ENCODE peak calls at places on chromosomes 4 and X, in seven cellular contexts. One of them, this sample, is unnamed.
A peak's percentile ranks its signal among the peaks of the same experiment; 100 is the strongest.

GRCh38 chr4:108651068-108651794 is 832 bp downstream of the OSTC start:
- DNase-seq in lung: no peak
- DNase-seq in fibroblast of lung: peak; percentile 72
- DNase-seq in lower lobe of right lung: no peak
- DNase-seq in heart right ventricle: no peak
- DNase-seq in fibroblast of the aortic adventitia: peak; percentile 70
- DNase-seq in sigmoid colon: no peak
- DNase-seq in this sample: no peak

GRCh38 chrX:2819345-2820130 is 9.2 kb upstream of the GYG2 start:
- DNase-seq in lung: no peak
- DNase-seq in fibroblast of lung: no peak
- DNase-seq in lower lobe of right lung: no peak
- DNase-seq in heart right ventricle: no peak
- DNase-seq in fibroblast of the aortic adventitia: peak; percentile 71
- DNase-seq in sigmoid colon: no peak
- DNase-seq in this sample: no peak

GRCh38 chr4:122855491-122855890 is 28.9 kb downstream of the FGF2 start:
- DNase-seq in lung: no peak
- DNase-seq in fibroblast of lung: no peak
- DNase-seq in lower lobe of right lung: no peak
- DNase-seq in heart right ventricle: no peak
- DNase-seq in fibroblast of the aortic adventitia: no peak
- DNase-seq in sigmoid colon: no peak
- DNase-seq in this sample: no peak

GRCh38 chr4:109665783-109666455 is 37.3 kb downstream of the CASP6 start:
- DNase-seq in lung: no peak
- DNase-seq in fibroblast of lung: no peak
- DNase-seq in lower lobe of right lung: no peak
- DNase-seq in heart right ventricle: no peak
- DNase-seq in fibroblast of the aortic adventitia: no peak
- DNase-seq in sigmoid colon: no peak
- DNase-seq in this sample: no peak

GRCh38 chr4:82691431-82691830 is 107.2 kb downstream of the SCD5 start:
- DNase-seq in lung: no peak
- DNase-seq in fibroblast of lung: no peak
- DNase-seq in lower lobe of right lung: no peak
- DNase-seq in heart right ventricle: no peak
- DNase-seq in fibroblast of the aortic adventitia: no peak
- DNase-seq in sigmoid colon: no peak
- DNase-seq in this sample: no peak

GRCh38 chr4:34158883-34159282 is 2085.4 kb downstream of the ARAP2 start:
- DNase-seq in lung: no peak
- DNase-seq in fibroblast of lung: peak; percentile 35
- DNase-seq in lower lobe of right lung: no peak
- DNase-seq in heart right ventricle: no peak
- DNase-seq in fibroblast of the aortic adventitia: no peak
- DNase-seq in sigmoid colon: no peak
- DNase-seq in this sample: no peak

GRCh38 chr4:47434931-47435330 is 28.6 kb downstream of the COMMD8 start:
- DNase-seq in lung: no peak
- DNase-seq in fibroblast of lung: no peak
- DNase-seq in lower lobe of right lung: no peak
- DNase-seq in heart right ventricle: no peak
- DNase-seq in fibroblast of the aortic adventitia: no peak
- DNase-seq in sigmoid colon: no peak
- DNase-seq in this sample: no peak

GRCh38 chrX:55702611-55703010 is 14.9 kb upstream of the RRAGB start:
- DNase-seq in lung: no peak
- DNase-seq in fibroblast of lung: no peak
- DNase-seq in lower lobe of right lung: no peak
- DNase-seq in heart right ventricle: no peak
- DNase-seq in fibroblast of the aortic adventitia: no peak
- DNase-seq in sigmoid colon: no peak
- DNase-seq in this sample: no peak

GRCh38 chr4:25981749-25982148 is 67.7 kb downstream of the SMIM20 start:
- DNase-seq in lung: no peak
- DNase-seq in fibroblast of lung: no peak
- DNase-seq in lower lobe of right lung: no peak
- DNase-seq in heart right ventricle: peak; percentile 41
- DNase-seq in fibroblast of the aortic adventitia: no peak
- DNase-seq in sigmoid colon: no peak
- DNase-seq in this sample: no peak

GRCh38 chr4:141131738-141132688 is 1.3 kb downstream of the RNF150 start:
- DNase-seq in lung: no peak
- DNase-seq in fibroblast of lung: peak; percentile 44
- DNase-seq in lower lobe of right lung: no peak
- DNase-seq in heart right ventricle: peak; percentile 36
- DNase-seq in fibroblast of the aortic adventitia: peak; percentile 6
- DNase-seq in sigmoid colon: peak; percentile 73
- DNase-seq in this sample: no peak

GRCh38 chrX:119757979-119758681 is at the start of gene SOWAHD:
- DNase-seq in lung: no peak
- DNase-seq in fibroblast of lung: no peak
- DNase-seq in lower lobe of right lung: peak; percentile 63
- DNase-seq in heart right ventricle: peak; percentile 34
- DNase-seq in fibroblast of the aortic adventitia: no peak
- DNase-seq in sigmoid colon: peak; percentile 68
- DNase-seq in this sample: no peak

GRCh38 chrX:3711331-3711917 is 2.0 kb downstream of the PRKX start:
- DNase-seq in lung: no peak
- DNase-seq in fibroblast of lung: no peak
- DNase-seq in lower lobe of right lung: no peak
- DNase-seq in heart right ventricle: peak; percentile 18
- DNase-seq in fibroblast of the aortic adventitia: no peak
- DNase-seq in sigmoid colon: no peak
- DNase-seq in this sample: no peak

GRCh38 chr4:123158576-123158975 is 236.2 kb upstream of the NUDT6 start:
- DNase-seq in lung: no peak
- DNase-seq in fibroblast of lung: no peak
- DNase-seq in lower lobe of right lung: no peak
- DNase-seq in heart right ventricle: no peak
- DNase-seq in fibroblast of the aortic adventitia: no peak
- DNase-seq in sigmoid colon: no peak
- DNase-seq in this sample: no peak

GRCh38 chr4:128668566-128668965 is 140.9 kb upstream of the JADE1 start:
- DNase-seq in lung: no peak
- DNase-seq in fibroblast of lung: no peak
- DNase-seq in lower lobe of right lung: no peak
- DNase-seq in heart right ventricle: no peak
- DNase-seq in fibroblast of the aortic adventitia: no peak
- DNase-seq in sigmoid colon: no peak
- DNase-seq in this sample: no peak

GRCh38 chrX:70422886-70423336 is at the start of gene GDPD2:
- DNase-seq in lung: no peak
- DNase-seq in fibroblast of lung: peak; percentile 49
- DNase-seq in lower lobe of right lung: no peak
- DNase-seq in heart right ventricle: no peak
- DNase-seq in fibroblast of the aortic adventitia: peak; percentile 35
- DNase-seq in sigmoid colon: no peak
- DNase-seq in this sample: no peak

GRCh38 chrX:24017674-24018073 is 9.3 kb downstream of the KLHL15 start:
- DNase-seq in lung: no peak
- DNase-seq in fibroblast of lung: no peak
- DNase-seq in lower lobe of right lung: no peak
- DNase-seq in heart right ventricle: no peak
- DNase-seq in fibroblast of the aortic adventitia: no peak
- DNase-seq in sigmoid colon: no peak
- DNase-seq in this sample: no peak

GRCh38 chrX:131741103-131741581 is 197.3 kb downstream of the OR13H1 start:
- DNase-seq in lung: peak; percentile 85
- DNase-seq in fibroblast of lung: peak; percentile 64
- DNase-seq in lower lobe of right lung: no peak
- DNase-seq in heart right ventricle: no peak
- DNase-seq in fibroblast of the aortic adventitia: peak; percentile 92
- DNase-seq in sigmoid colon: peak; percentile 94
- DNase-seq in this sample: no peak

GRCh38 chrX:105331244-105331643 is 110.8 kb upstream of the TEX13A start:
- DNase-seq in lung: no peak
- DNase-seq in fibroblast of lung: peak; percentile 48
- DNase-seq in lower lobe of right lung: no peak
- DNase-seq in heart right ventricle: no peak
- DNase-seq in fibroblast of the aortic adventitia: peak; percentile 71
- DNase-seq in sigmoid colon: no peak
- DNase-seq in this sample: no peak

GRCh38 chrX:103367502-103367901 is 8.8 kb upstream of the BEX3 start:
- DNase-seq in lung: no peak
- DNase-seq in fibroblast of lung: no peak
- DNase-seq in lower lobe of right lung: no peak
- DNase-seq in heart right ventricle: no peak
- DNase-seq in fibroblast of the aortic adventitia: no peak
- DNase-seq in sigmoid colon: no peak
- DNase-seq in this sample: no peak

GRCh38 chr4:154507170-154507569 is 15.6 kb upstream of the DCHS2 start:
- DNase-seq in lung: no peak
- DNase-seq in fibroblast of lung: no peak
- DNase-seq in lower lobe of right lung: no peak
- DNase-seq in heart right ventricle: no peak
- DNase-seq in fibroblast of the aortic adventitia: no peak
- DNase-seq in sigmoid colon: no peak
- DNase-seq in this sample: no peak

GRCh38 chr4:85543832-85544231 is 68.9 kb downstream of the ARHGAP24 start:
- DNase-seq in lung: no peak
- DNase-seq in fibroblast of lung: peak; percentile 70
- DNase-seq in lower lobe of right lung: no peak
- DNase-seq in heart right ventricle: no peak
- DNase-seq in fibroblast of the aortic adventitia: peak; percentile 36
- DNase-seq in sigmoid colon: no peak
- DNase-seq in this sample: no peak

GRCh38 chr4:133799916-133800315 is 401.7 kb downstream of the PABPC4L start:
- DNase-seq in lung: no peak
- DNase-seq in fibroblast of lung: no peak
- DNase-seq in lower lobe of right lung: no peak
- DNase-seq in heart right ventricle: no peak
- DNase-seq in fibroblast of the aortic adventitia: peak; percentile 8
- DNase-seq in sigmoid colon: no peak
- DNase-seq in this sample: no peak

DNA sequence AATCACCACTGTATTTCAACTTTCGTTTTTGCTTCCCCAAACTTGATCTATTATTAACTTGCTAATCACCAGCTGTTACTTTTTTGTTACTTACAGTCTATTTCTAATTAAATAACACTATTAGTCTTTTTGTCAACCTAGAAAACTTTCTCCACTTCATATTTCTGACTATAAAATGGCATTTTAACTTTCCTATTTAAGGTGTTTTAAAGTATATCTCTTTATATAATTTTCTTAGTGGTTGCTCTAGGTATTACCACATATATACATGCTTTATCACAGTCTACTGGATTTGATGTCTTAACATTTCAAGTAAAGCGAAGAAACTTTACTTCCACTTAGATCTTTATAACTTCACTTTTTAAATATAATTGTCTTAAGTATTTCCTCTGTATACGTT is 421.2 kb downstream of the DCAF12L2 start:
- DNase-seq in lung: no peak
- DNase-seq in fibroblast of lung: no peak
- DNase-seq in lower lobe of right lung: no peak
- DNase-seq in heart right ventricle: no peak
- DNase-seq in fibroblast of the aortic adventitia: no peak
- DNase-seq in sigmoid colon: no peak
- DNase-seq in this sample: no peak
- TF ChIP-seq CTCF in lung: no peak
- TF ChIP-seq CTCF in fibroblast of lung: no peak
- TF ChIP-seq CTCF in lower lobe of right lung: no peak
- TF ChIP-seq CTCF in heart right ventricle: no peak
- TF ChIP-seq CTCF in fibroblast of the aortic adventitia: no peak
- TF ChIP-seq CTCF in sigmoid colon: no peak
- TF ChIP-seq CTCF in this sample: no peak

GRCh38 chrX:16999275-16999674 is 52.8 kb downstream of the REPS2 start:
- DNase-seq in lung: no peak
- DNase-seq in fibroblast of lung: no peak
- DNase-seq in lower lobe of right lung: no peak
- DNase-seq in heart right ventricle: no peak
- DNase-seq in fibroblast of the aortic adventitia: no peak
- DNase-seq in sigmoid colon: no peak
- DNase-seq in this sample: no peak
- TF ChIP-seq CTCF in lung: no peak
- TF ChIP-seq CTCF in fibroblast of lung: no peak
- TF ChIP-seq CTCF in lower lobe of right lung: no peak
- TF ChIP-seq CTCF in heart right ventricle: no peak
- TF ChIP-seq CTCF in fibroblast of the aortic adventitia: no peak
- TF ChIP-seq CTCF in sigmoid colon: no peak
- TF ChIP-seq CTCF in this sample: no peak

DNA sequence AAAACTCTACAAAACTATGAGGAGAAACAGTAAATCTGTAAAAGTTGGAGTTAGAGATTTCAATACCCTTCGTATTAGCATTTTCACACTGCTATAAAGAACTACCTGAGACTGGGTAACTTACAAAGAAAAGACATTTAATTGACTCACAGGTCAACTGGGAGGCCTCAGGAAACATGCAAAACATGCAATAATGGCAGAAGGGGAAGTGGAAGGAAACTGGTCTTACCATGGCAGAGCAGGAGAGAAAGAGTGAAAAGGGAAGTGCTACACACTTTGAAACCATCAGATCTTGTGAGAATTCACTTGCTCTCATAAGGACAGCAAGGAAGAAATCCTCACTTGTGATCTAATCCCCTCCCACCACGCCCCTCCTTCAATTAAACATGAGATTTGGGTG is 949.9 kb downstream of the TECRL start:
- DNase-seq in lung: no peak
- DNase-seq in fibroblast of lung: no peak
- DNase-seq in lower lobe of right lung: no peak
- DNase-seq in heart right ventricle: no peak
- DNase-seq in fibroblast of the aortic adventitia: no peak
- DNase-seq in sigmoid colon: no peak
- DNase-seq in this sample: no peak
- TF ChIP-seq CTCF in lung: no peak
- TF ChIP-seq CTCF in fibroblast of lung: no peak
- TF ChIP-seq CTCF in lower lobe of right lung: no peak
- TF ChIP-seq CTCF in heart right ventricle: no peak
- TF ChIP-seq CTCF in fibroblast of the aortic adventitia: no peak
- TF ChIP-seq CTCF in sigmoid colon: no peak
- TF ChIP-seq CTCF in this sample: no peak

GRCh38 chr4:163681208-163681821 is 186.8 kb downstream of the TMA16 start:
- DNase-seq in lung: no peak
- DNase-seq in fibroblast of lung: no peak
- DNase-seq in lower lobe of right lung: no peak
- DNase-seq in heart right ventricle: no peak
- DNase-seq in fibroblast of the aortic adventitia: peak; percentile 21
- DNase-seq in sigmoid colon: no peak
- DNase-seq in this sample: no peak

GRCh38 chr4:163673848-163674702 is 179.6 kb downstream of the TMA16 start:
- DNase-seq in lung: no peak
- DNase-seq in fibroblast of lung: no peak
- DNase-seq in lower lobe of right lung: no peak
- DNase-seq in heart right ventricle: no peak
- DNase-seq in fibroblast of the aortic adventitia: no peak
- DNase-seq in sigmoid colon: no peak
- DNase-seq in this sample: no peak

GRCh38 chr4:163680390-163681098 is 186.1 kb downstream of the TMA16 start:
- DNase-seq in lung: no peak
- DNase-seq in fibroblast of lung: no peak
- DNase-seq in lower lobe of right lung: no peak
- DNase-seq in heart right ventricle: no peak
- DNase-seq in fibroblast of the aortic adventitia: no peak
- DNase-seq in sigmoid colon: no peak
- DNase-seq in this sample: no peak

DNA sequence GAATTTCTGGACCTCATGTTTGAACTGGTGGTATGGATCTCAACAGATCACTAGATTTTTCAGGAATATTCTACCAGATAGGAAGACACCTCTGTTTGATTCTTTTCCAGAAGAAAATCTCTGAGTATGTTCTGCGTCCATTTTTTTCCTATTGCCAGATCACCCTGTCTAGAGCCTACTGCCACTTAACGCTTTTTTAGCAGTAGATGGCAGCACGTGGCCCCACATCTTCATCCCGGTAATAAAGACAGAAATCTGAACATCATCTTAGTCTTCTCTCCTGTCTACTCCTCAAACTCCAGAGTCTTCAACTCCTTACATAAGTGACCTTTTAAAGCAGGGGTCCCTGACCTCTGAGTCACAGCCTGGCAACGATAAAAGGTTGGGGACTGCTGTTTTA is 184.7 kb downstream of the TMA16 start:
- DNase-seq in lung: no peak
- DNase-seq in fibroblast of lung: no peak
- DNase-seq in lower lobe of right lung: no peak
- DNase-seq in heart right ventricle: no peak
- DNase-seq in fibroblast of the aortic adventitia: no peak
- DNase-seq in sigmoid colon: no peak
- DNase-seq in this sample: no peak
- TF ChIP-seq CTCF in lung: no peak
- TF ChIP-seq CTCF in fibroblast of lung: peak; percentile 42
- TF ChIP-seq CTCF in lower lobe of right lung: no peak
- TF ChIP-seq CTCF in heart right ventricle: no peak
- TF ChIP-seq CTCF in fibroblast of the aortic adventitia: no peak
- TF ChIP-seq CTCF in sigmoid colon: no peak
- TF ChIP-seq CTCF in this sample: no peak

This sample was measured in AG09319.